ENCODE peak calls at places on chromosomes 7 and 10, in seven cellular contexts. M is lower lobe of right lung, B is choroid plexus epithelial cell, O is stomach, P is GM13977, T is endothelial cell, J is GM13976. F is an unnamed sample.

GRCh38 chr7:16982640-16983103 is 100.9 kb upstream of the AGR3 start:
- DNase-seq in T (no peak), J (no peak), P (no peak), B (peak), O (no peak), M (no peak), F (no peak)

GRCh38 chr10:28559661-28560060 is 26.7 kb downstream of the WAC start:
- DNase-seq in J (no peak), P (no peak), M (no peak), T (no peak), B (peak), O (no peak), F (no peak)

GRCh38 chr7:115087437-115087836 is 165.5 kb downstream of the MDFIC start:
- DNase-seq in T (no peak), P (no peak), M (no peak), J (no peak), B (peak), O (no peak), F (no peak)

GRCh38 chr7:91165846-91166230 is 98.4 kb upstream of the FZD1 start:
- DNase-seq in P (no peak), B (peak), T (no peak), J (no peak), O (no peak), M (no peak), F (no peak)

GRCh38 chr7:29345590-29345989 is 151.0 kb downstream of the CHN2 start:
- DNase-seq in M (peak), O (peak), J (no peak), T (peak), B (peak), P (no peak), F (no peak)

GRCh38 chr7:2296830-2297229 is 17.4 kb downstream of the SNX8 start:
- DNase-seq in O (no peak), P (no peak), M (no peak), T (no peak), B (no peak), J (no peak), F (no peak)

GRCh38 chr7:55048221-55048859 is 29.5 kb downstream of the EGFR start:
- DNase-seq in T (no peak), B (no peak), J (no peak), O (peak), P (no peak), M (no peak), F (no peak)

GRCh38 chr7:32043688-32044087 is 26.5 kb downstream of the PDE1C start:
- DNase-seq in O (no peak), M (no peak), B (no peak), T (no peak), P (no peak), J (no peak), F (no peak)

GRCh38 chr7:118839544-118839943 is 615.0 kb downstream of the ANKRD7 start:
- DNase-seq in O (no peak), J (no peak), T (no peak), B (no peak), M (no peak), P (no peak), F (no peak)

GRCh38 chr7:151306860-151307259 is 34.8 kb upstream of the NUB1 start:
- DNase-seq in P (no peak), M (no peak), J (no peak), B (no peak), O (no peak), T (no peak), F (no peak)

GRCh38 chr10:26448706-26449435 is 10.7 kb downstream of the APBB1IP start:
- DNase-seq in O (no peak), J (peak), T (no peak), B (no peak), M (no peak), P (peak), F (no peak)

GRCh38 chr10:24468281-24468751 is 255.4 kb downstream of the ARHGAP21 start:
- DNase-seq in O (peak), B (no peak), M (no peak), J (no peak), P (no peak), T (no peak), F (no peak)

GRCh38 chr7:147199868-147200267 is 1083.3 kb downstream of the CNTNAP2 start:
- DNase-seq in J (no peak), T (no peak), M (no peak), P (no peak), O (no peak), B (no peak), F (no peak)

GRCh38 chr10:35884657-35885071 is 242.6 kb upstream of the FZD8 start:
- DNase-seq in T (no peak), O (peak), J (no peak), M (no peak), P (no peak), B (no peak), F (no peak)

GRCh38 chr10:6713716-6714115 is 133.6 kb upstream of the PRKCQ start:
- DNase-seq in O (no peak), B (no peak), M (no peak), T (no peak), P (no peak), J (no peak), F (no peak)

GRCh38 chr10:60206735-60207134 is 182.9 kb downstream of the ANK3 start:
- DNase-seq in O (no peak), T (no peak), J (no peak), M (no peak), B (peak), P (no peak), F (no peak)

GRCh38 chr7:16989883-16990413 is 108.2 kb upstream of the AGR3 start:
- DNase-seq in J (no peak), M (peak), O (peak), T (no peak), B (peak), P (no peak), F (no peak)

GRCh38 chr7:69204936-69205335 is 393.3 kb upstream of the AUTS2 start:
- DNase-seq in B (no peak), J (no peak), P (no peak), T (no peak), M (no peak), O (no peak), F (no peak)

GRCh38 chr10:42960491-42961155 is 116.2 kb upstream of the RET start:
- DNase-seq in M (peak), P (no peak), T (peak), O (peak), B (peak), J (no peak), F (no peak)

GRCh38 chr10:88932539-88933256 is 19.9 kb downstream of the ACTA2 start:
- DNase-seq in O (peak), J (peak), B (peak), M (no peak), T (peak), P (peak), F (no peak)

GRCh38 chr7:2542924-2543871 is 12.1 kb downstream of the BRAT1 start:
- DNase-seq in J (no peak), M (peak), P (no peak), O (no peak), T (no peak), B (no peak), F (peak)

GRCh38 chr7:1607686-1608085 is 37.9 kb upstream of the PSMG3 start:
- DNase-seq in O (no peak), P (no peak), B (no peak), J (no peak), T (no peak), M (no peak), F (no peak)

GRCh38 chr7:111605246-111605645 is 43.0 kb upstream of the IMMP2L start:
- DNase-seq in M (no peak), B (no peak), O (no peak), T (no peak), J (no peak), P (no peak), F (no peak)

GRCh38 chr10:43731486-43731885 is 82.8 kb upstream of the ZNF32 start:
- DNase-seq in O (no peak), B (no peak), P (no peak), J (no peak), T (no peak), M (no peak), F (no peak)

GRCh38 chr10:28595618-28596017 is 62.7 kb downstream of the WAC start:
- DNase-seq in B (peak), J (no peak), T (no peak), M (no peak), O (no peak), P (no peak), F (no peak)

GRCh38 chr7:11914645-11915044 is 82.6 kb upstream of the THSD7A start:
- DNase-seq in O (no peak), B (no peak), P (no peak), J (no peak), M (no peak), T (no peak), F (no peak)

GRCh38 chr10:12847361-12847975 is 154.0 kb downstream of the CCDC3 start:
- DNase-seq in B (no peak), J (no peak), M (no peak), T (peak), O (no peak), P (no peak), F (no peak)

DNA sequence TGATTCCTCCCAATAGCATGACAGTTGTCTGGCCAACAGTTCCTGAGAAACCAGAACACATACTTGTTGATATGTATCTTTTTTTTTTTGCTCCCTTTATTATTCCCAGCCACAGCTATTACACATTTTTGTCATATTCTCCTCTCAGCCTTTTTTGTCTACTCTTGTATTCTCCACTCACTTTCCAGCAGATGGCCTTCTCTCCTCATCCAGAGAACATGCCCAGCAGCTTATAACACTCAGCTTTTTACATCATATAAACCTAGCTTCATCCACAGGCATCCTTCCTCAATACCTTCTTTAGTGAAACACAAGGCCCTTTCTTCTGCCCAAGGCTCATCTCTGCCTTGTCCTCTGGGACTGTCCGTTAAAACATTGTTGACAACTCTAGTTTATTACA is 101.7 kb downstream of the ORC5 start:
- DNase-seq in O (no peak), M (no peak), P (no peak), T (no peak), B (peak), J (no peak), F (no peak)
- TF ChIP-seq CTCF in O (no peak), M (no peak), P (no peak), T (no peak), B (peak), J (no peak), F (no peak)

GRCh38 chr10:113213041-113213440 is 263.0 kb downstream of the TCF7L2 start:
- DNase-seq in J (no peak), M (no peak), O (no peak), T (no peak), P (no peak), B (no peak), F (no peak)

GRCh38 chr10:113219446-113219845 is 269.4 kb downstream of the TCF7L2 start:
- DNase-seq in M (no peak), B (no peak), T (no peak), J (no peak), O (no peak), P (no peak), F (no peak)

GRCh38 chr10:113216068-113216467 is 266.0 kb downstream of the TCF7L2 start:
- DNase-seq in M (no peak), T (no peak), J (no peak), O (no peak), P (no peak), B (no peak), F (no peak)

GRCh38 chr10:113214331-113214730 is 264.3 kb downstream of the TCF7L2 start:
- DNase-seq in B (no peak), J (no peak), O (no peak), P (no peak), T (no peak), M (no peak), F (no peak)
- TF ChIP-seq CTCF in B (no peak), J (no peak), O (no peak), P (no peak), T (no peak), M (no peak), F (no peak)

GRCh38 chr7:140079121-140079536 is 16.4 kb upstream of the PARP12 start:
- DNase-seq in J (no peak), O (no peak), P (no peak), T (peak), M (no peak), B (peak), F (no peak)
- TF ChIP-seq CTCF in J (no peak), O (no peak), P (no peak), T (peak), M (peak), B (peak), F (peak)

DNA sequence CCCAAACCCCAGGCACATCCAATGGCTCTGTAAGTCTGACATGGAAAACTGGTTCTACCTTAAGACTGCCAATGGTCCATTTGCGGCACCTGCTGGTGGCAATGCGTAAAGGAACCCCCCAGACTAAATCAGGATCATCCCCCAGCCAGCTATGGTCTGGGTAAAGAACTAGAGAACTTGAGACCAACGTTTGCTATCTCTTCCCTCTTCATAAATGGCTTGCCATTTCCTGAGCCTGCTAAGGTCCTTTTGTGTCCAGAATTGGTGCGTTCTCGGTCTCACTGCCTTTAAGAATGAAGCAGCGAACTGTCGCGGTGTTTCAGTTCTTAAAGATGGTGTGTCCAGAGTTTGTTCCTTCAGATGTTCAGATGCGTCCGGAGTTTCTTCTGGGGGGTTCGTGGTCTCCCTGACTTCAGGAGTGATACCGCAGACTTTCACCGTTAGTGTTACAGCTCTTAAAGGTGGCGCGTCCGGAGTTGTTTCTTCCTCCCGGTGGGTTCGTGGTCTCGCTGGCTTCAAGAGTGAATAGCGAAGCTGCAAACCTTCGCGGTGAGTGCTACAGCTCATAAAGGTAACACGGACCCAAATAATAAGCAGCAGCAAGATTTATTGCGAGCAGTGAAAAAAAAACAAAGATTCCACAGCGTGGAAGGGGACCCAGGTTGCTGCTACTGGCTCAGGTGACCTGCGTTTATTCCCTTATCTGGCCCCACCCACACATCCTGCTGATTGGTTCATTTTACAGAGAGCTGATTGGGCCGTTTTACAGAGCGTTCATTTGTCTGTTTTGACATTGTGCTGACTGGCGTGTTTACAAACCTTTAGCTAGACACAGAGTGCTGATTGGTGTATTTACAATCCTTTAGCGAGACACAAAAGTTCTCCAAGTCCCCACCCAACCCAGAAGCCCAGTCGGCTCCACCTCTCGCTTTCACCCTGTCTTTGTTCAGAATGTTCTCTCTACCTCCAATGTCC is 95.4 kb downstream of the ELMO1 start:
- DNase-seq in M (no peak), J (peak), O (no peak), T (no peak), B (no peak), P (no peak), F (no peak)
- TF ChIP-seq CTCF in M (peak), J (peak), O (no peak), T (no peak), B (no peak), P (peak), F (peak)